ENCODE peak calls at places on chromosomes 5 and 9, in seven cellular contexts. A is GM12865, L is Calu3, X is spleen, D is A549, H is cardiac muscle cell, I is H9. W is an unnamed sample.
A peak's percentile ranks its signal among the peaks of the same experiment; 100 is the strongest.

GRCh38 chr9:84255701-84256100 is 84.9 kb downstream of the SLC28A3 start:
- DNase-seq in A (no peak), L (no peak), X (no peak), D (no peak), H (no peak), I (no peak), W (no peak)

GRCh38 chr5:98497391-98497790 is 276.1 kb upstream of the RGMB start:
- DNase-seq in A (no peak), L (no peak), X (no peak), D (no peak), H (peak; percentile 14), I (no peak), W (no peak)

GRCh38 chr9:15389173-15389572 is 33.5 kb upstream of the SNAPC3 start:
- DNase-seq in A (no peak), L (no peak), X (no peak), D (no peak), H (no peak), I (no peak), W (no peak)

GRCh38 chr5:169521366-169521983 is 62.1 kb upstream of the SPDL1 start:
- DNase-seq in A (no peak), L (no peak), X (no peak), D (no peak), H (peak; percentile 79), I (no peak), W (no peak)

GRCh38 chr5:160887780-160888179 is 35.8 kb upstream of the ATP10B start:
- DNase-seq in A (no peak), L (peak; percentile 40), X (no peak), D (no peak), H (no peak), I (no peak), W (no peak)

GRCh38 chr5:80082731-80083114 is 47.6 kb downstream of the THBS4 start:
- DNase-seq in A (peak; percentile 80), L (peak; percentile 91), X (peak; percentile 87), D (peak; percentile 77), H (peak; percentile 88), I (peak; percentile 89), W (no peak)

GRCh38 chr5:153476767-153477166 is 13.7 kb upstream of the GRIA1 start:
- DNase-seq in A (no peak), L (no peak), X (no peak), D (no peak), H (peak; percentile 83), I (no peak), W (no peak)

GRCh38 chr5:78964889-78965288 is 20.2 kb downstream of the ARSB start:
- DNase-seq in A (peak; percentile 60), L (peak; percentile 27), X (no peak), D (peak; percentile 38), H (peak; percentile 84), I (no peak), W (no peak)

GRCh38 chr5:54383941-54384340 is 71.6 kb upstream of the HSPB3 start:
- DNase-seq in A (no peak), L (no peak), X (no peak), D (no peak), H (peak; percentile 12), I (no peak), W (no peak)

GRCh38 chr9:131709741-131710499 is 30.0 kb downstream of the RAPGEF1 start:
- DNase-seq in A (peak; percentile 87), L (no peak), X (no peak), D (no peak), H (peak; percentile 50), I (no peak), W (no peak)

GRCh38 chr5:40017151-40017550 is 592.4 kb upstream of the DAB2 start:
- DNase-seq in A (no peak), L (no peak), X (no peak), D (no peak), H (no peak), I (no peak), W (no peak)

DNA sequence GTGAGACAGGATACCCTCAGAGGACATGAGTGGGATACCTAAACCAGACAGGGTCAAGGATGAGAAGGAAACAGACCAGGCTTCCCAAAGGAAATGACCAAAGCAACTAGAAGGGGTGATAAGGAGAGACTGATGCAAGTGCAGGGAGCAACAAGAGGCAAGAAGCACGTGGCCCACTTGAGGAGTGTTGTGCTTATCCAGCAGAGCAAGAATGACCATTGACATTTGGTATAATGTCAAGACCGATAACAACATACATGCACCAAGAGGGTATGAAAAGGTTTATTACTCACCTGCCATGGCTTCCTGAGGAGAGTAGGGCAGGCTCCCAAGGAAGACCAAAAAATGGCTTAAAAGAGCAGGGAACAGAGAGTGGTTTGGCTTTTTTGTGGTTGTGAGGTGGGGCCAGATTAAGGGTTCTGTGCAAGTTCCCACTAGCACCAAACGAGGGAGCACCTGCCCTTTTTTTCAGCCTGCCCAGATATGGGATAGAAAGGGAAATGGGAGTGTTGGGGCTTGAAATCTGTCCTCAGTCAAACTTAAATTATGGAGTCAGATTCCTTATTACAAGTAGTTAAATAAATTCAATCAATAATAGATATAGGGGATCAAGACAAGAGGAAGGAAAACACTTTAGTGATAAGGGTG is 513.6 kb downstream of the RASEF start:
- DNase-seq in A (no peak), L (no peak), X (no peak), D (no peak), H (no peak), I (no peak), W (no peak)
- TF ChIP-seq CTCF in A (no peak), L (no peak), X (no peak), D (no peak), H (no peak), I (peak; percentile 57), W (no peak)

GRCh38 chr9:749712-750111 is 91.8 kb upstream of the DMRT1 start:
- DNase-seq in A (peak; percentile 37), L (no peak), X (no peak), D (no peak), H (no peak), I (no peak), W (no peak)

GRCh38 chr9:752681-753200 is 88.8 kb upstream of the DMRT1 start:
- DNase-seq in A (no peak), L (no peak), X (no peak), D (no peak), H (no peak), I (no peak), W (no peak)

GRCh38 chr9:752201-752600 is 89.3 kb upstream of the DMRT1 start:
- DNase-seq in A (no peak), L (no peak), X (no peak), D (no peak), H (peak; percentile 89), I (no peak), W (no peak)

GRCh38 chr9:750264-750967 is 91.1 kb upstream of the DMRT1 start:
- DNase-seq in A (no peak), L (no peak), X (no peak), D (no peak), H (no peak), I (no peak), W (no peak)

GRCh38 chr9:751137-752051 is 90.1 kb upstream of the DMRT1 start:
- DNase-seq in A (peak; percentile 79), L (no peak), X (no peak), D (no peak), H (peak; percentile 75), I (no peak), W (no peak)
- TF ChIP-seq CTCF in A (no peak), L (no peak), X (no peak), D (no peak), H (no peak), I (no peak), W (no peak)

GRCh38 chr5:139271201-139272027 is 22.1 kb upstream of the MATR3 start:
- DNase-seq in A (no peak), L (no peak), X (no peak), D (no peak), H (peak; percentile 93), I (no peak), W (no peak)

GRCh38 chr5:139272471-139273321 is 20.8 kb upstream of the MATR3 start:
- DNase-seq in A (peak; percentile 64), L (peak; percentile 65), X (no peak), D (no peak), H (peak; percentile 34), I (no peak), W (no peak)

GRCh38 chr5:139273322-139273571 is 20.3 kb upstream of the MATR3 start:
- DNase-seq in A (no peak), L (no peak), X (peak; percentile 76), D (peak; percentile 43), H (no peak), I (peak; percentile 66), W (no peak)

GRCh38 chr5:139275536-139276297 is 17.8 kb upstream of the MATR3 start:
- DNase-seq in A (peak; percentile 56), L (no peak), X (no peak), D (no peak), H (no peak), I (no peak), W (no peak)

GRCh38 chr5:139273572-139274264 is 19.8 kb upstream of the MATR3 start:
- DNase-seq in A (peak; percentile 95), L (peak; percentile 96), X (peak; percentile 97), D (peak; percentile 93), H (peak; percentile 91), I (peak; percentile 90), W (no peak)
- TF ChIP-seq CTCF in A (peak; percentile 8), L (no peak), X (peak; percentile 73), D (no peak), H (no peak), I (no peak), W (peak; percentile 27)

GRCh38 chr5:346229-346935 is 24.9 kb downstream of the AHRR start:
- DNase-seq in A (no peak), L (no peak), X (no peak), D (no peak), H (no peak), I (no peak), W (no peak)

GRCh38 chr5:342501-343460 is 21.3 kb downstream of the AHRR start:
- DNase-seq in A (no peak), L (no peak), X (no peak), D (no peak), H (no peak), I (no peak), W (no peak)

GRCh38 chr5:344668-345067 is 23.2 kb downstream of the AHRR start:
- DNase-seq in A (no peak), L (no peak), X (no peak), D (no peak), H (no peak), I (no peak), W (no peak)

GRCh38 chr5:345404-346195 is 24.1 kb downstream of the AHRR start:
- DNase-seq in A (no peak), L (no peak), X (no peak), D (no peak), H (peak; percentile 37), I (peak; percentile 49), W (no peak)

DNA sequence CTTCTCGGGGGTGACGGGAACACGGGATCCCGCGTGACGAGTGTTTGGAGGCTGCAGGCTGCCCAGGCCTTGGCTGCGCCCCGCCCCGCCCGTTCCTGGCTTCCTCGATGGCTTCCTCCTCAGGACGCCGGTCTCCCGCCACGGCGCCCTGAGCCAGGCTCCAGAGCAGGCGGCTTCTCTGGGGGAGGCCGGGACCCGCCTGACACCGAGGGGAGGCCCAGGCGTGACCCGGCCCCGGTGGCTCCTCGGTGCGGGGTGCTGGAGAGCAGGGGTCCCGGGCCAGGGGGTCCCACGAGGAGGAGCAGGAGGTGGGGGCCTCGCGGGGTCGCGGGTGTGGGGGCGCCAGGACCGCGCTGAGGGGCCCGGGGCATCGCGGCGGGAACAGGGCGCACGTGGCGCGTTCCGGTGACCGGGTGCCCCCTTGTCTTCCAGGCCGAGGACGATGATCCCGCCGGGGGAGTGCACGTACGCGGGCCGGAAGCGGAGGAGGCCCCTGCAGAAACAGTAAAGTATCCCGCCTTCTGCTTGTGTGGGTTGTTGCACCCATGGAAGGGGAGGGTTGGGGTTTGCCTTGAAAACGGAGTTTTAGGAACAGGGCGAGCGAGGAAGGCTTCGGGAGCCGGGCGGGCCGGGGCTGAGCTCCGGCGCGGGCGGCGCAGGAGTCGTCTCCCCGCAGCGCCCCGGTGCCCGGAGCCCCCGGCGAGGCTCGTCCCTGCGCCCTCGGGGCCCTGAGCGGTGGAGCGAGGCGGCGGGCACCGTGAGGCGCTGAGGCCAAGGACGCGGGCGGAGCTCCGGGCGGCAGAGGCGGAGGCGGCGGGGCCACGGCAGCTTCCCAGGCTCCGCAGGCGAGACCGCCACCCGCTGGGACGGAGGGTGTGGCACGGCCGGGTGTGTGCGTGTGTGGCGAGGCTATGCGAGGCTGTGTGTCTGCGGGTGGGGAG is 22.2 kb downstream of the AHRR start:
- DNase-seq in A (peak; percentile 76), L (peak; percentile 54), X (no peak), D (peak; percentile 82), H (peak; percentile 66), I (no peak), W (no peak)
- TF ChIP-seq CTCF in A (no peak), L (no peak), X (no peak), D (no peak), H (no peak), I (no peak), W (no peak)